ENCODE peak calls at places on chromosomes 1 and 21, in seven cellular contexts. K is heart right ventricle, Z is epithelial cell of esophagus, U is stomach, P is AG09309, L is brain microvascular endothelial cell, H is OCI-LY7. Q is an unnamed sample.

GRCh38 chr1:160024195-160024905 is 7.4 kb downstream of the PIGM start:
- DNase-seq in K (no peak), U (no peak), H (no peak), P (no peak), L (no peak), Z (no peak), Q (no peak)

GRCh38 chr1:118075116-118075515 is 109.9 kb downstream of the SPAG17 start:
- DNase-seq in U (no peak), P (no peak), Z (peak), H (no peak), K (no peak), L (no peak), Q (no peak)

GRCh38 chr1:207993477-207994445 is 82.8 kb upstream of the CD34 start:
- DNase-seq in U (no peak), Z (peak), K (no peak), H (peak), L (no peak), P (no peak), Q (no peak)

GRCh38 chr1:98677288-98677687 is 15.8 kb downstream of the SNX7 start:
- DNase-seq in U (peak), L (peak), P (peak), Z (peak), K (no peak), H (no peak), Q (no peak)

GRCh38 chr1:54417123-54417522 is 10.9 kb upstream of the SSBP3 start:
- DNase-seq in P (no peak), L (no peak), U (no peak), H (no peak), K (no peak), Z (no peak), Q (no peak)

GRCh38 chr1:208228026-208228425 is 16.2 kb downstream of the PLXNA2 start:
- DNase-seq in P (no peak), H (no peak), U (no peak), Z (no peak), L (no peak), K (no peak), Q (no peak)

GRCh38 chr1:148318123-148318899 is 164.8 kb downstream of the PPIAL4G start:
- DNase-seq in H (no peak), P (no peak), U (no peak), K (peak), Z (no peak), L (no peak), Q (no peak)

GRCh38 chr1:9128520-9129371 is at the start of gene GPR157:
- DNase-seq in Z (peak), L (peak), H (peak), K (peak), P (no peak), U (peak), Q (no peak)

GRCh38 chr21:34995979-34996303 is 53.2 kb downstream of the RUNX1 start:
- DNase-seq in P (no peak), Z (no peak), U (no peak), H (no peak), L (no peak), K (no peak), Q (no peak)

GRCh38 chr21:17231124-17231523 is 281.7 kb upstream of the CXADR start:
- DNase-seq in L (no peak), H (no peak), K (no peak), Z (no peak), P (no peak), U (no peak), Q (no peak)
- TF ChIP-seq CTCF in L (no peak), H (peak), K (no peak), Z (no peak), P (no peak), U (no peak), Q (peak)

GRCh38 chr1:1116701-1117468 is 996 bp upstream of the C1orf159 start:
- DNase-seq in H (no peak), K (no peak), U (no peak), Z (peak), L (no peak), P (no peak), Q (no peak)
- H3K4me3 ChIP-seq in H (peak), K (peak), U (peak), Z (peak), L (peak), P (peak), Q (peak)

DNA sequence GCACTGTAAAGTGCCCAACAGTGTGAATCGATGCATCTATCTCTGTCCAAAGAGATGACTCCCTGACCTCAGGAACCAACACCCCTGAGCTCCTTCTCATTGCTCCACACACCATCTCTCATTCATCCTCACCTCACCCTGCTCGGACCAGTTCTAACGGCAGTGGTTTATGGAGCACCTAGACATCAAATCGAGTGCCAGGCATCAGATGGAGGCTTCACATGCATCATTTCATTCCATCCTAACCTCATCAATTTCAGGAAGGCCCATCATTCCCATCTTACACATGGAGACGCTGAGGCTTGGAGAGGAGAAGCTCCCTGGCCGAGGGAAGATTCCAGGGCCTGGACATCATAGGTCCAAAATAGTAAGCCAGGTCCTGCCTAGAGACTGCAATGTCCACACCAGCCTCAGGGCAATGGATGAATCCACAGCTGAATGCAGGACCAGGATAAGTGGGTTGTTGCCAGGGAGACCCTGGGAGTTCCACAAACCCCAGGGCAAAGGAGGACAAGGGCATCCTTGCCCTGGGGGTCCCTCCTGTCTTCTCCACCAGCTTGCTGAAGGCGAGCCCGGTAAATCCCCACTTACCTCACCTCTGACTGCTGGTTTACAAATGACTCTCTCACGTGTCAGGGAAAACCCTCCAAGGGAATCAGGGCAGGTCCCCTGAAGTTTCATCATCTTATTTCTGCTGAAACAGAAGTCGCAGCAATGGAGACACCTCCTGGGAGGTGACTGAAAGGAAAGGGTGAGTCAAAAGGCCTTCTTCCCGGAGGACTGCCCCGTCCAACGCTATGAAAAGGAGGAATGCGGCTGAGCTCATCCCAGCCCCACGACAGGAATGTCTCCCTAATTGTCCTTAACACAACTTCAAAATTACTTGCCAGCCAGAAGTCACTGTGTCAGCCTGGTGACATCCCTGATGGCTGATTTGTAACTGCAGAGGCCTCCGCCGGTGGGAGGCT is 9.0 kb upstream of the IFFO2 start:
- DNase-seq in H (no peak), K (no peak), L (no peak), Z (peak), P (no peak), U (no peak), Q (no peak)
- TF ChIP-seq CTCF in H (no peak), K (no peak), L (no peak), Z (no peak), P (no peak), U (no peak), Q (no peak)

GRCh38 chr1:166164995-166165660 is 1.7 kb downstream of the FAM78B start:
- DNase-seq in H (peak), U (peak), L (peak), K (peak), Z (peak), P (no peak), Q (no peak)

GRCh38 chr1:166165661-166166399 is 971 bp downstream of the FAM78B start:
- DNase-seq in K (peak), Z (no peak), U (no peak), L (no peak), P (no peak), H (no peak), Q (no peak)

GRCh38 chr1:166166400-166166699 is 451 bp downstream of the FAM78B start:
- DNase-seq in U (no peak), L (no peak), P (no peak), H (no peak), Z (no peak), K (no peak), Q (no peak)

GRCh38 chr1:166166701-166167394 is at the start of gene FAM78B:
- DNase-seq in L (no peak), U (peak), H (peak), P (no peak), K (peak), Z (peak), Q (no peak)

DNA sequence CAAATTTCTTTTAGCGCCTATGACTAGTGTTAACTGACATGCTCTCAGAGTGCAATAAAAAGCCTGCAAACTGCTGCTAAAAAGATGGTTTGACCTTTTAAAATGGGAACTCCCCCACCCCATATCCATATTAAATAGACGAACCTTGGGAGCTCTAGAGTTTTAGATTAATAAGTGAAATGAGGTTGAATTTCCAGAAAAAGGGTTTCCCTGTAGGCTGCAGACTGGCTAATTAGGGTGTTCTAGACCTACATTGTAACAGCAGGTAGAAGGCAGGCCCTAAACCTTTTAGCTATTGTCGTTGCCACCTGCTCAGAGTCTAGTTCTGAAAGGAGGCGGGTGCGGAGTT is 2.2 kb downstream of the FAM78B start:
- DNase-seq in P (no peak), K (no peak), Z (no peak), H (no peak), U (no peak), L (no peak), Q (no peak)
- H3K4me3 ChIP-seq in P (no peak), K (no peak), Z (no peak), H (no peak), U (peak), L (no peak), Q (peak)

GRCh38 chr1:86151427-86151826 is 5.1 kb downstream of the COL24A1 start:
- DNase-seq in P (peak), H (no peak), Z (peak), U (no peak), K (no peak), L (peak), Q (no peak)

GRCh38 chr1:86150553-86151055 is 6.0 kb downstream of the COL24A1 start:
- DNase-seq in L (no peak), H (no peak), U (no peak), P (no peak), Z (peak), K (no peak), Q (no peak)

GRCh38 chr1:86149591-86149990 is 7.0 kb downstream of the COL24A1 start:
- DNase-seq in U (no peak), H (no peak), P (no peak), Z (peak), K (no peak), L (no peak), Q (no peak)

DNA sequence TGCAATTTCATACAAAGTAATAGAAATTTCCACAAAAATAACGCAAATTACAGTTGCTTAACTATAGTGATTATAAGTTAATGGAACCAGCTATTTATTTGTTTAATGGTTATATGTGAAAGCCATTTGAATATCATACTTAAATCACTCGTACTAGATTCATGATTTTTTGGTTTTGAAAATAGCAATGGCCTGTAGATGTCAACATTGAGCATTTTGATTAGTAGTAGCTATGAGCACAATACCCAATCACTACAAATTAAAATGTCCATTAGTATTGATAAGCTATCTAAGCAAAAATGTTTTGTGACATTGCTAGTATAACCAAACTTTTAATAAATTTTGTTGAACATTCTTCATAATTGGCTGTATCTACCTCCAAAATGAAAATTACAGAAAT is 10.0 kb downstream of the COL24A1 start:
- DNase-seq in H (no peak), Z (no peak), P (no peak), K (no peak), U (no peak), L (no peak), Q (no peak)
- TF ChIP-seq CTCF in H (peak), Z (peak), P (no peak), K (no peak), U (no peak), L (no peak), Q (peak)

DNA sequence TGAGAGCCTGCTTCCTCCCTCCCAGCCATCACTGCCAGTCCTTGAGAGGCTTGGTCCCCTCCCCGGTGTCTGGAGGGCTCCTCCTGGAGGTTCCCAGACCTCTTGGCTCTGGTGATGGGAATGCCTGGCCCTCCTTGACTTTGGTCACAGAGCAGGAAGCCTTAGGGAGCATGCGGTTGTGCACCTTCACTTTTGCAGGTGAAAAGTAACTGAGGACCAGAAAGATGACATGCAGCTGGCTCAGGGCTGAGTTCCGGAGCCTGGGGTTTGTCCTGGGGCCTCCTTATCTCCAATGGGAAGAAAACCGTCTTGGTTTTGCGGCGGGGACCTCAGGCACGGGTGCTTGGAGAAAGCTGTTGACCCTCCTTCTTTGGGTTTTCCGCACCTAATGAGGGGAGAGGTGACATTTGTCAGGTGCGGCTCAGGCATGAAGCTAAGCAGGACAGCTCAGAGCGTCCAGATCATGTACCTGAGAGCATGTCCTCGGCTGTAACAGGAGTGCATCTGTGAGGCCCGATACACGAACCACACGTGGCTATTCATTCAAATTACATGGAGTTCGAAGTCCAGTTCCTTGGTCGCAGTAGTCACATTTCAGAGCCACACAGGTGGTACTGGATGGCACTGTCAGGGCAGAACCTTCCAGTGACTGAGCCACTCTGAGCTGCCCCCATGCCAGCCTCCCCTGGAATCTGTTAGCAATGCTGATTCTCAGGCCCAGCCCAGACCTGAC is 608 bp upstream of the MX2 start:
- DNase-seq in L (no peak), Z (no peak), K (no peak), U (no peak), P (no peak), H (no peak), Q (no peak)
- H3K4me3 ChIP-seq in L (no peak), Z (no peak), K (no peak), U (peak), P (no peak), H (peak), Q (no peak)

GRCh38 chr1:161484613-161485012 is 20.6 kb upstream of the FCGR2A start:
- DNase-seq in K (no peak), U (no peak), H (peak), L (no peak), P (no peak), Z (no peak), Q (no peak)
- TF ChIP-seq CTCF in K (no peak), U (peak), H (peak), L (peak), P (peak), Z (peak), Q (peak)

DNA sequence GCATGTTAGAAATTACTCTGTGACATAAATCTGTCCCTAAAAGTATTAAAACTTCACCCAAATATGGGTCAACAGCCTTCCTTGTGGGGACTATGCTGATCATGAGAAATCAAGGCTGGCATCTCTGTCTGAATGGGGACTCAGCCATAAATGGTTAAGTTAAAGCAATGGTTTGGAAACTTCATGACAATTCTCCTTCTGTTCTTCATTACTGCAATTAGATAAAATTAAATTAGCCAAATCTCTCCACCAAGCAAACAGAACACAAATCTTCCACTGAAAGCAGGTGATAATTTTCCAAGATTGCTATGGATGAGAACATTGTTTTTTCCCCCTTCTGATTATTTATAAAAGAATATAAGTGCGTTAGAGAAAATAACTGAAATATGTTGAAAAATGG is 346.1 kb downstream of the KCNH1 start:
- DNase-seq in L (no peak), U (no peak), K (no peak), H (no peak), P (no peak), Z (no peak), Q (no peak)
- H3K4me3 ChIP-seq in L (no peak), U (no peak), K (no peak), H (no peak), P (no peak), Z (no peak), Q (no peak)

GRCh38 chr1:203028784-203029553 is 2.7 kb downstream of the PPFIA4 start:
- DNase-seq in P (no peak), L (no peak), Z (no peak), U (no peak), K (no peak), H (no peak), Q (no peak)

GRCh38 chr1:203033287-203033686 is 7.0 kb downstream of the PPFIA4 start:
- DNase-seq in K (no peak), P (no peak), L (no peak), Z (no peak), H (no peak), U (no peak), Q (no peak)

GRCh38 chr1:203033917-203034316 is 7.6 kb downstream of the PPFIA4 start:
- DNase-seq in H (no peak), K (no peak), U (no peak), L (no peak), P (no peak), Z (no peak), Q (no peak)

GRCh38 chr1:203034422-203035110 is 8.3 kb downstream of the PPFIA4 start:
- DNase-seq in L (no peak), Z (no peak), H (no peak), U (no peak), P (no peak), K (no peak), Q (no peak)

GRCh38 chr1:203031467-203031866 is 5.2 kb downstream of the PPFIA4 start:
- DNase-seq in H (no peak), K (no peak), L (no peak), Z (no peak), U (no peak), P (no peak), Q (no peak)
- TF ChIP-seq CTCF in H (peak), K (no peak), L (peak), Z (peak), U (no peak), P (peak), Q (peak)

DNA sequence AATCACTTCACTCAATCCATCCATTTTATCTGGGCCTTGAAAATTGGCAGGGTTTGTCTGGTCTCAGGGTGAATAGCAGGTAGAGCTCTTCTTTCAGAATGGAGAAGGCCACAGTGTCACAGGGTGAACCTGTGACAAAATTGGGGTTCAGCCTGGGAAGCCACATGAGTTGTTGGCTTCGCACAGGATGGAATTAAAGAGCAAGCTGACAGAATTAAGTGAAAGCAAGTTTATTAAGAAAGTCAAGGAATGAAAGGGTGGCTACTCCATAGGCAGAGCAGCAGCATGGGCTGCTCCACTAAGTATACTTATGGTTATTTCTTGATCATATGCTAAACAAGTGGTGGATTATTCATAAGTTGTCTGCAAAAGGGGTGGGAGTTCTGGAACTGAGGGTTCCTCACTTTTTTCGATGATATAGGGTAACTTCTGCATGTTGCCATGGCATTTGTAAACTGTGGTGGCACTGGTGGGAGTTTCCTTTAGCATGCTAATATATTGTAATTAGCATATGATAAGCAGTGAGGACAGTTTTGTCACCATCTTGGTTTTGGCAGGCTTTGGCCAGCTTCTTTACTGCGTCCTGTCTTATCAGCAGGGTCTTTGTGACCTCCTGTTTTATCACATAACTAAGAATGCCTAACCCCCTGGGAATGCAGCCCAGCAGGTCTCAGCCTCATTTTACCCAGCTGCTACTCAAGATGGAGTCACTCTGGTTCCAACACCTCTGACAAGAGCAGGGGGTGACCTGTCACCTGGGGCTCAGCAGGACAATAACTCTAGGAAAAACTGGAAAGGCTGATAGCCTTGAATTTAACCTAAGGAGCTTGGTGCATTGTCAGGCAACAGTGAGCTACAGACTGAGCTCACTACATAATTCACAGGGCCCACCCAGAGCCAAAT is 5.1 kb downstream of the IFNAR2 start:
- DNase-seq in U (no peak), L (no peak), K (no peak), P (no peak), Z (no peak), H (no peak), Q (no peak)
- H3K4me3 ChIP-seq in U (no peak), L (no peak), K (no peak), P (no peak), Z (no peak), H (peak), Q (no peak)

Q was measured in retinal pigment epithelial cell.